ENCODE peak calls at places on chromosome 16, in five cellular contexts. I is adrenal gland; X is A549; D is thoracic aorta; F is CD4-positive, alpha-beta T cell. O is an unnamed sample.

GRCh38 chr16:52283581-52284375 is 263.2 kb downstream of the TOX3 start:
- DNase-seq in X (no peak), F (no peak), D (no peak), I (no peak), O (no peak)

GRCh38 chr16:70520612-70521297 is 2.6 kb downstream of the COG4 start:
- DNase-seq in D (no peak), I (no peak), X (no peak), F (no peak), O (no peak)

GRCh38 chr16:66223176-66223780 is 143.2 kb upstream of the CDH5 start:
- DNase-seq in D (peak; percentile 14), F (no peak), X (no peak), I (no peak), O (no peak)

GRCh38 chr16:79042886-79043285 is 557.7 kb downstream of the MAF start:
- DNase-seq in D (no peak), F (no peak), X (no peak), I (no peak), O (no peak)

GRCh38 chr16:80203821-80204220 is 337.0 kb upstream of the DYNLRB2 start:
- DNase-seq in X (no peak), F (no peak), I (no peak), D (no peak), O (no peak)

GRCh38 chr16:12976936-12977335 is 75.5 kb downstream of the SHISA9 start:
- DNase-seq in F (no peak), X (peak; percentile 4), D (no peak), I (no peak), O (no peak)

GRCh38 chr16:68508013-68508412 is 31.1 kb upstream of the ZFP90 start:
- DNase-seq in X (no peak), I (no peak), D (no peak), F (no peak), O (no peak)

GRCh38 chr16:27363797-27364196 is 38.2 kb upstream of the IL21R start:
- DNase-seq in F (no peak), X (peak; percentile 74), I (peak; percentile 40), D (no peak), O (no peak)

GRCh38 chr16:67773569-67774456 is 32.5 kb downstream of the RANBP10 start:
- DNase-seq in D (no peak), I (peak; percentile 64), F (no peak), X (no peak), O (no peak)

GRCh38 chr16:9348912-9349311 is 257.5 kb downstream of the HAPSTR1 start:
- DNase-seq in X (no peak), D (no peak), F (no peak), I (no peak), O (no peak)

GRCh38 chr16:9002042-9002441 is 38.3 kb upstream of the USP7 start:
- DNase-seq in F (no peak), I (no peak), D (no peak), X (no peak), O (no peak)

GRCh38 chr16:22688930-22689329 is 125.0 kb upstream of the HS3ST2 start:
- DNase-seq in I (no peak), X (no peak), D (no peak), F (no peak), O (no peak)

GRCh38 chr16:69773255-69773947 is 11.3 kb downstream of the WWP2 start:
- DNase-seq in X (no peak), F (no peak), D (no peak), I (no peak), O (no peak)

GRCh38 chr16:67399749-67400704 is 6.7 kb upstream of the TPPP3 start:
- DNase-seq in F (no peak), D (no peak), X (no peak), I (no peak), O (no peak)

GRCh38 chr16:23020084-23020483 is 129.2 kb downstream of the USP31 start:
- DNase-seq in I (no peak), D (no peak), X (peak; percentile 27), F (no peak), O (no peak)

GRCh38 chr16:53055603-53056527 is 1.1 kb downstream of the CHD9 start:
- DNase-seq in D (no peak), X (peak; percentile 51), F (no peak), I (peak; percentile 59), O (no peak)

GRCh38 chr16:16791051-16791450 is 412.1 kb downstream of the NPIPA7 start:
- DNase-seq in F (no peak), I (no peak), D (no peak), X (no peak), O (no peak)
- H3K27ac ChIP-seq in F (no peak overlapping the region), I (no peak overlapping the region), D (no peak overlapping the region), X (no peak overlapping the region), O (no peak overlapping the region)

DNA sequence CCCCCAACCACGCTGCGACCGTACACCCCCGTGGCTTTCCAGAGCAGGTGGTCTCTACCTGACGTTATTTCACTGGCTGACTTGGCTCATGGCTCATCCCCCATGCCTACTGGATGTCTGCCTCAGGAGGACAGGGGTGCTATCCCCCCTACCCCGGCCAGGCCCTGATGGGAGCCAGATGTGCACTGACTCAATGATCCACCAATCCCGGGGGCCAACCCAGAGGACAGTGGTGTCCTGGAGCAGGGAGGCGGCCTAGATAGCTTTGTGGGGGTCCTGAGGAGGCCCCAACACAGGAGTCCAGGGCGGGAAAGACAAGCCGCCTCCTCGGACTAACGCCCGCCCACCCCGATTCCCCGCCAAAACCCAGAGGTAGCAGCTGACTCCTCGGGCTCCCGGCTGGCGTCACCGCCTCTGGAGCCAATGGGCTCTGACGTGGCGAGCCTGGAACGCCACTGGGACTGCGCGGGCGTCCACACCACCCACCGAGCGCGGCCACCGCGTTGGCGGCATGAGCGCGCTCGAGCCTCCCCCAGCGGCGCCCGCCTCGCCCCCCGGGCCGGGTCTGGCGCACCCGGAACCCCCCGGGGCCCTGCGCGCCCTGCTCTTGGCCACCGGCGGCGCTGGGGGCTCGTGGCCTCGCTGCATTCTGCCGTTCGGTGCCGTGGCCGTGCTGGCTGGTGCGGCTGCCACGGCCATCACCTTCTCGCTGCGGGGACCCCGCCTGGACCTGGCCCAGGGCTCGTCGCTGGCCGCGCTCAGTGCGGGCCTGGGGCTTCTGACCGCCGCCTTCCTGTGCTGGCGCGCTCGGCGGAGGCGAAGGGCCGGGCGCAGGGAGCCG is 3.6 kb upstream of the NTN3 start:
- DNase-seq in I (peak; percentile 78), X (peak; percentile 60), D (no peak), F (no peak), O (peak; percentile 85)
- TF ChIP-seq CTCF in I (no peak), X (no peak), D (peak; percentile 12), F (no peak), O (no peak)

DNA sequence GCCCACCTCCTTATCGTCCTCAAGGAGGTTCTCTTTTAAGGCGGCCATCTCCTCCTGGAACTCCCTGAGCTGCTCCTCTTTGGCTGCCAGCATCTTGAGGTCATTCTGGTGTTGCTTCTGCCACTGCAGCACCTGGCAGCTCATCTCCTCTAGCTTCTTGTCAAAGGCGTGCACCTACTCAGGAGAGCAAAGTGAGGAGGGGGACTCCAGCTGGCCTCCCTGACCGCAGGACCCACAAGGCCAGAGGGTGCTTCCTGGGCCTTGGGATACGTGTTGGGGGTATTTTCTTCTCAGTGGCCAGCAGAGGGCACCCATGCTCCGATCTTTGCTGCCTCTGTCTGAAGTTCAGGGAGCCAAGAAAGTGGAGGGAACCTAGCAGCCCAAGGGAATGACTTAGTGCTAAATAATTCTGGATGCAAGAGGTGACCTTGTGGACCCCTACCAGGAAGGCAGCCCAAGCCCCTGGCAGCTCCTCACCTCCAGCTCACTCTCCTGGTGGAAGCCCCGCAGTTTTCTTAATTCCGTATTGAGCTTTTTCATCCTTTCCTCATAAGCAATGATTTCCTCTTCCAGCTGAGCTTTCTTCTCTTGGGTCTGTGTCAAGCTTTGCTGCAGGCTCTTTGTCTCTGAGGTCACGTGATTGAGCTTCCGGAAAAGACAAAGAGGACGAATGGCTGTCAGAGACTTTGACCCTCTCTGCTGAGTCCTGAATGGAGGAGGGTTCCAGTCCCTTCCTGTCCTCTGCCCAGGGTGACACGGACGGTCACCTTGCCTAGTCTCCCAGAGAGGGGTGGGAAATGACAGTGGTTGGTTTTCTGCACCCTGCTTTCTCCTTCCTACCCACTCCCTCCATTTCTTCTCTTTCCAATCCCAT is 31.4 kb downstream of the DHX38 start:
- DNase-seq in I (peak; percentile 71), X (peak; percentile 74), D (no peak), F (peak; percentile 66), O (peak; percentile 40)
- H3K27ac ChIP-seq in I (peak overlapping the region; percentile 74), X (no peak overlapping the region), D (no peak overlapping the region), F (no peak overlapping the region), O (peak overlapping the region; percentile 74)

GRCh38 chr16:50137268-50137667 is 15.8 kb upstream of the TENT4B start:
- DNase-seq in X (no peak), F (no peak), D (no peak), I (no peak), O (no peak)

GRCh38 chr16:50133214-50133613 is 19.9 kb upstream of the TENT4B start:
- DNase-seq in D (no peak), I (no peak), F (no peak), X (no peak), O (no peak)

GRCh38 chr16:50139580-50139979 is 13.5 kb upstream of the TENT4B start:
- DNase-seq in F (no peak), I (no peak), D (no peak), X (no peak), O (no peak)

GRCh38 chr16:50136399-50136798 is 16.7 kb upstream of the TENT4B start:
- DNase-seq in F (no peak), X (no peak), I (no peak), D (no peak), O (no peak)
- TF ChIP-seq CTCF in F (no peak), X (no peak), I (no peak), D (no peak), O (no peak)

DNA sequence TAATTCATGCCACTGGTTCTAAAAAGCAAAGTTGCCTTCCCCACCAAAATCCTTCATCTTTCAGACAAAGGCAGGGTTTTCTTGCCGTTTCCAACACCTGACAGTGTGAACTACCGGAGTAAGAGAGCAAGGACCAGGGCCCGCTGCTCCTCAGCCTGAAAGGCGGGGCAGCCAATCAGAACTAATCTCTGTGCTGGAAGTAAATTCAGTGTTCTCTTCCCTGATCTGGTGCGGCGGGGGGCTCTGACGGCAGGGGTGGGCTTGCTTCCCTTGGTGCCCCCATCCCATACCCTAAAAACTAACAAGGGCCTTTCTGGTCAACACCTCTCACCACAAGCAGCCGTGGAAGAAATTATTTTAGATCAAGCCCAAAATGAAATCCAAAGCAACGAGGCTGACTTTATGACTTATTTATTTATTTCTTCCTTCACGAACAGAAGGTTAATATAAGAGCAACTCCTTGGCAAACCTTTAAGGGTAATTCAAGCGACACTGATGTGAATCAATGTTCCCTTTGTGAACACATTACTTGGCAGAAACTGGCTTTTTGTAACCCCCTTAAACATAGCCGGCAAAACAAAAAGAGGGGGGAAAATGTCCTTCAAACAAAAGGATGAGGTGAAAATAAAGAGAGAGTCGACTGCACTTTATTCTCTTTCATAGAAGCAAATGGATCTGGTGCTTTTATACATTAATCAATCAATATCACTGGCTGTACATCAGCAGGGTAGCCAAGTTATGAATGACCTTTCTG is 189.9 kb downstream of the ZFHX3 start:
- DNase-seq in X (no peak), I (no peak), D (no peak), F (no peak), O (no peak)
- H3K27ac ChIP-seq in X (no peak overlapping the region), I (peak overlapping the region; percentile 73), D (peak overlapping the region; percentile 93), F (no peak overlapping the region), O (peak overlapping the region; percentile 70)